ENCODE peak calls at places on chromosomes 13 and 19, in seven cellular contexts. One of them, this sample, is unnamed.

GRCh38 chr13:31073859-31074718 is 87.6 kb downstream of the HSPH1 start:
- DNase-seq in stomach: no peak
- DNase-seq in mammary epithelial cell: peak; percentile 41
- DNase-seq in breast epithelium: peak; percentile 17
- DNase-seq in CD8-positive, alpha-beta T cell: no peak
- DNase-seq in nephron progenitor cell: no peak
- DNase-seq in endothelial cell: no peak
- DNase-seq in this sample: no peak

GRCh38 chr19:39934584-39935233 is at the start of gene FCGBP:
- DNase-seq in CD8-positive, alpha-beta T cell: no peak
- DNase-seq in nephron progenitor cell: no peak
- DNase-seq in stomach: peak; percentile 66
- DNase-seq in mammary epithelial cell: no peak
- DNase-seq in breast epithelium: no peak
- DNase-seq in endothelial cell: no peak
- DNase-seq in this sample: no peak

GRCh38 chr13:39567569-39567968 is 35.4 kb downstream of the LHFPL6 start:
- DNase-seq in mammary epithelial cell: no peak
- DNase-seq in CD8-positive, alpha-beta T cell: no peak
- DNase-seq in stomach: no peak
- DNase-seq in endothelial cell: no peak
- DNase-seq in breast epithelium: no peak
- DNase-seq in nephron progenitor cell: no peak
- DNase-seq in this sample: no peak

GRCh38 chr13:24038846-24039330 is 121.6 kb upstream of the SPATA13 start:
- DNase-seq in nephron progenitor cell: no peak
- DNase-seq in breast epithelium: peak; percentile 81
- DNase-seq in endothelial cell: no peak
- DNase-seq in stomach: no peak
- DNase-seq in CD8-positive, alpha-beta T cell: no peak
- DNase-seq in mammary epithelial cell: peak; percentile 57
- DNase-seq in this sample: no peak

GRCh38 chr13:48334534-48335127 is 31.1 kb downstream of the RB1 start:
- DNase-seq in mammary epithelial cell: peak; percentile 17
- DNase-seq in stomach: no peak
- DNase-seq in breast epithelium: no peak
- DNase-seq in endothelial cell: no peak
- DNase-seq in nephron progenitor cell: no peak
- DNase-seq in CD8-positive, alpha-beta T cell: no peak
- DNase-seq in this sample: no peak

GRCh38 chr13:76889254-76889653 is 3.0 kb upstream of the KCTD12 start:
- DNase-seq in nephron progenitor cell: no peak
- DNase-seq in CD8-positive, alpha-beta T cell: no peak
- DNase-seq in breast epithelium: no peak
- DNase-seq in mammary epithelial cell: peak; percentile 93
- DNase-seq in endothelial cell: no peak
- DNase-seq in stomach: no peak
- DNase-seq in this sample: no peak

GRCh38 chr13:61797397-61797796 is 381.7 kb upstream of the PCDH20 start:
- DNase-seq in nephron progenitor cell: no peak
- DNase-seq in breast epithelium: no peak
- DNase-seq in CD8-positive, alpha-beta T cell: no peak
- DNase-seq in endothelial cell: no peak
- DNase-seq in stomach: no peak
- DNase-seq in mammary epithelial cell: no peak
- DNase-seq in this sample: no peak

GRCh38 chr13:77919351-77920294 is 992 bp upstream of the EDNRB start:
- DNase-seq in nephron progenitor cell: peak; percentile 46
- DNase-seq in CD8-positive, alpha-beta T cell: no peak
- DNase-seq in stomach: no peak
- DNase-seq in endothelial cell: peak; percentile 43
- DNase-seq in mammary epithelial cell: no peak
- DNase-seq in breast epithelium: no peak
- DNase-seq in this sample: no peak

GRCh38 chr13:44196186-44196751 is 177.4 kb upstream of the SERP2 start:
- DNase-seq in CD8-positive, alpha-beta T cell: no peak
- DNase-seq in endothelial cell: no peak
- DNase-seq in stomach: no peak
- DNase-seq in nephron progenitor cell: no peak
- DNase-seq in mammary epithelial cell: no peak
- DNase-seq in breast epithelium: no peak
- DNase-seq in this sample: no peak

GRCh38 chr13:44199627-44200207 is 173.9 kb upstream of the SERP2 start:
- DNase-seq in endothelial cell: no peak
- DNase-seq in mammary epithelial cell: no peak
- DNase-seq in nephron progenitor cell: no peak
- DNase-seq in stomach: peak; percentile 68
- DNase-seq in CD8-positive, alpha-beta T cell: no peak
- DNase-seq in breast epithelium: peak; percentile 54
- DNase-seq in this sample: no peak

GRCh38 chr13:44193731-44194130 is 179.9 kb upstream of the SERP2 start:
- DNase-seq in CD8-positive, alpha-beta T cell: no peak
- DNase-seq in breast epithelium: no peak
- DNase-seq in endothelial cell: no peak
- DNase-seq in mammary epithelial cell: no peak
- DNase-seq in nephron progenitor cell: no peak
- DNase-seq in stomach: no peak
- DNase-seq in this sample: no peak

GRCh38 chr13:44198826-44199225 is 174.8 kb upstream of the SERP2 start:
- DNase-seq in mammary epithelial cell: peak; percentile 27
- DNase-seq in breast epithelium: no peak
- DNase-seq in nephron progenitor cell: no peak
- DNase-seq in endothelial cell: no peak
- DNase-seq in stomach: no peak
- DNase-seq in CD8-positive, alpha-beta T cell: no peak
- DNase-seq in this sample: no peak

DNA sequence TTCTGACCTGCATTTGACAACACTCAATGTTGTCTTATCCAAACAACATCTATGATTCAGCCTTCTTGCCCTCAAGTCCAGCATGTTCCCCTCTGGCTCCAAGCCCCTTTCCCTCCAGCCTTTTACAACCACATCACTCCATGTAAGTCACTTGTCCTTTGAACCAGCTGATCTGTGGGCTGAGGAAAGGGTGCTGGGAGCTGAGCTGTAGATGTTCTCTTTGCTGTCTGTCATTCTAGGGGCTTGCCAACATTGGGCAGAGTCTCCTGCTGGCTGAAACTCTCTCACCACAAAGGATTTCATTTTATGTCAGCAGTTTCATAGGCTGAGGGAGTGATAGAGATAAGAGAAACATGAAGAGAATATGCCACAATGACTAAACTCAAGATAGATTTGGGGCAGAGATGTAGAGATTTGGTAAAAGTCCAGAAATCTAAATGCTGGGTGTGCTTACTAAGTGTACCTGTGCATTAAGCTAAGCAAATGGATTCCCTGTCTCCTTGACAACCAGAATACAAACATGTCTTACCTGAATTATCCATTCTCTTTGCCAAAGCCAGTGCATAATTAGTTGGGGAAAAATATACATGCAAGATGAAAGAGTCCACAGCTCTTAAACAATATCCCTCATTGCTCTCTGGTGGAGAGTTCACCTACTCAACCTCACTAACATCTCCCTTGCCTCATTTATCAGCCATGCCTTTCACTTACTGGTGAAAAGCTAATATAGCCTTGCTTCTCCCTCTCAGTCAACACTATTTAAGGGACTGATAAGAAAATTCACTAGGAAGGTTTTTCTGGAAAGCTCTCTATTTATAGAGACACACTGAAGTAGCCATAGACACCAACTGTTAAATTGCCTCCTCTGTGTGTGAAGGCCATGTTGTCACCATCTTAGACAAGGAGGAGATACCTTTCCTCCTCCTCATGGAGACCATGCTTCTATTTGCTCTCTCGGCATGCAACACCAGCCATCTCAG is 175.5 kb upstream of the SERP2 start:
- DNase-seq in nephron progenitor cell: no peak
- DNase-seq in breast epithelium: no peak
- DNase-seq in stomach: no peak
- DNase-seq in endothelial cell: no peak
- DNase-seq in CD8-positive, alpha-beta T cell: no peak
- DNase-seq in mammary epithelial cell: peak; percentile 49
- DNase-seq in this sample: no peak
- TF ChIP-seq CTCF in nephron progenitor cell: no peak
- TF ChIP-seq CTCF in breast epithelium: no peak
- TF ChIP-seq CTCF in stomach: no peak
- TF ChIP-seq CTCF in endothelial cell: no peak
- TF ChIP-seq CTCF in CD8-positive, alpha-beta T cell: no peak
- TF ChIP-seq CTCF in mammary epithelial cell: no peak
- TF ChIP-seq CTCF in this sample: no peak

GRCh38 chr13:109786457-109787134 is at the start of gene IRS2:
- DNase-seq in stomach: peak; percentile 95
- DNase-seq in endothelial cell: peak; percentile 87
- DNase-seq in nephron progenitor cell: peak; percentile 95
- DNase-seq in breast epithelium: peak; percentile 95
- DNase-seq in CD8-positive, alpha-beta T cell: peak; percentile 89
- DNase-seq in mammary epithelial cell: peak; percentile 90
- DNase-seq in this sample: peak; percentile 84

GRCh38 chr13:109785892-109786450 is 412 bp downstream of the IRS2 start:
- DNase-seq in stomach: no peak
- DNase-seq in mammary epithelial cell: no peak
- DNase-seq in nephron progenitor cell: no peak
- DNase-seq in CD8-positive, alpha-beta T cell: no peak
- DNase-seq in breast epithelium: no peak
- DNase-seq in endothelial cell: peak; percentile 38
- DNase-seq in this sample: peak; percentile 34

GRCh38 chr13:109783815-109784589 is 2.4 kb downstream of the IRS2 start:
- DNase-seq in mammary epithelial cell: no peak
- DNase-seq in nephron progenitor cell: no peak
- DNase-seq in CD8-positive, alpha-beta T cell: no peak
- DNase-seq in stomach: no peak
- DNase-seq in breast epithelium: peak; percentile 29
- DNase-seq in endothelial cell: no peak
- DNase-seq in this sample: no peak

GRCh38 chr13:109784590-109785140 is 1.7 kb downstream of the IRS2 start:
- DNase-seq in stomach: peak; percentile 85
- DNase-seq in mammary epithelial cell: peak; percentile 65
- DNase-seq in nephron progenitor cell: peak; percentile 93
- DNase-seq in breast epithelium: peak; percentile 43
- DNase-seq in CD8-positive, alpha-beta T cell: peak; percentile 60
- DNase-seq in endothelial cell: peak; percentile 92
- DNase-seq in this sample: peak; percentile 69

DNA sequence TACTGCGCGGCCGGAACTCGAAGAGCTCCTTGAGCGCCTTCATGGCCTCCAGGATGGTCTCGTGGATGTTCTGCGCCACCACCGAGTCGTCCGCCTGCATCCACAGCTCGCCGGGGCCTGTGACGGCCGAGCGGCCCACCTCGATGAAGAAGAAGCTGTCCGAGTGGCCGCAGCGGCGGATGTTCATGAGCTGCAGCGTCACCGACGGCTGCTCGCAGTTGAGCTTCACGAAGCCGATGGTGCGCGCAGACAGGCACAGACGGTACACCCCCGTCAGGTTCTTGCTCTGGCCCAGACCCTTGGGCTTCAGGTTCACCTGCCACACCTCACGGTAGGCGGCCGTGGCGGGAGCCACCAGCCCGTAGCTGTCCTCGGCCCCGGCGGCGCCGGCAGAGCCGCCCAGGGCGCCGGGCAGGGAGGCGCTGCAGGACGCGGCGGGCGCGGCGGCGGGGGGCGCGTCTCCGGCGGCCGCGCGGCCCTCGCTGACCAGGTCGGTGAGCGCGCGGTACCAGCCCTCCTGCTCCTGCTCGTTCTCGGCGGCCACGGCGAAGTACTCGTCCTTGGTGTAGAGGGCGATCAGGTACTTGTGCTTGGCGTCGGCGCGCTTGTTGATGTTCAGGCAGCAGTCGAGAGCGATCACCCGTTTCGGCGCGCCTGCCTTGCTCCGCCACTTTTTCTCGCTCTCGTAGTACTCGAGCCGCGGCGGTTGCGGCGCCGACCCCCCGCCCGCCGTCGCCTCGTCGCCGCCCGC is 1.1 kb downstream of the IRS2 start:
- DNase-seq in breast epithelium: peak; percentile 44
- DNase-seq in mammary epithelial cell: peak; percentile 59
- DNase-seq in stomach: peak; percentile 61
- DNase-seq in nephron progenitor cell: peak; percentile 61
- DNase-seq in endothelial cell: peak; percentile 40
- DNase-seq in CD8-positive, alpha-beta T cell: peak; percentile 41
- DNase-seq in this sample: peak; percentile 46
- TF ChIP-seq CTCF in breast epithelium: no peak
- TF ChIP-seq CTCF in mammary epithelial cell: no peak
- TF ChIP-seq CTCF in stomach: no peak
- TF ChIP-seq CTCF in nephron progenitor cell: no peak
- TF ChIP-seq CTCF in endothelial cell: no peak
- TF ChIP-seq CTCF in CD8-positive, alpha-beta T cell: no peak
- TF ChIP-seq CTCF in this sample: no peak

DNA sequence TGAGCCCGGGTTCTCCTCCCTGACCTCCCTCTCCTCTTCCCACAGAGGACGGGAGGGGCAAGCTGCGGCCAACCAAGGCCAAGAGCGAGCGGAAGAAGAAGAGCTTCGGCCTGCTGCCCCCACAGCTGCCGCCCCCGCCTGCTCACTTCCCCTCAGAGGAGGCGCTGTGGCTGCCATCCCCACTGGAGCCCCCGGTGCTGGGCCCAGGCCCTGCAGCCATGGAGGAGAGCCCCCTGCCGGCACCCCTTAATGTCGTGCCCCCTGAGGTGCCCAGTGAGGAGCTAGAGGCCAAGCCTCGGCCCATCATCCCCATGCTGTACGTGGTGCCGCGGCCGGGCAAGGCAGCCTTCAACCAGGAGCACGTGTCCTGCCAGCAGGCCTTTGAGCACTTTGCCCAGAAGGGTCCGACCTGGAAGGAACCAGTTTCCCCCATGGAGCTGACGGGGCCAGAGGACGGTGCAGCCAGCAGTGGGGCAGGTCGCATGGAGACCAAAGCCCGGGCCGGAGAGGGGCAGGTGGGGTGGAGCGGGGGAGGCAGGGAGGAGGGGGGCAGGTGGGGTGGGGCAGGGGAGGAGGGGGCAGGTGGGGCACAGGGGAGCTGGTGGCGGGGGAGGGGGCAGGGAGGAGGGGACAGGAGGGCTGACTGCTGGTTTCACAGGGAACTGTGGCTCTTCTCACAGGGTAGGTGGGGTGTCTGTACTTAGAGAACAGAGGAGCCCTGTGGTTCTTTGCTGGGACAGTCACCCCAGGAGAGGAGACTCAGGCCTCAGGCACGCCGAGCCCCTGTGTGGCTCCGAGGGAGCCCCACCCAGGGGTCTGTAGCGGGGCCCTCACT is 162.3 kb downstream of the KDM4B start:
- DNase-seq in nephron progenitor cell: no peak
- DNase-seq in CD8-positive, alpha-beta T cell: no peak
- DNase-seq in breast epithelium: no peak
- DNase-seq in stomach: no peak
- DNase-seq in mammary epithelial cell: no peak
- DNase-seq in endothelial cell: no peak
- DNase-seq in this sample: peak; percentile 76
- TF ChIP-seq CTCF in nephron progenitor cell: no peak
- TF ChIP-seq CTCF in CD8-positive, alpha-beta T cell: no peak
- TF ChIP-seq CTCF in breast epithelium: no peak
- TF ChIP-seq CTCF in stomach: no peak
- TF ChIP-seq CTCF in mammary epithelial cell: no peak
- TF ChIP-seq CTCF in endothelial cell: no peak
- TF ChIP-seq CTCF in this sample: no peak

GRCh38 chr19:45403272-45403671 is 1.6 kb downstream of the PPP1R13L start:
- DNase-seq in CD8-positive, alpha-beta T cell: no peak
- DNase-seq in breast epithelium: no peak
- DNase-seq in endothelial cell: no peak
- DNase-seq in stomach: no peak
- DNase-seq in mammary epithelial cell: no peak
- DNase-seq in nephron progenitor cell: no peak
- DNase-seq in this sample: no peak

GRCh38 chr19:45403781-45404556 is 900 bp downstream of the PPP1R13L start:
- DNase-seq in CD8-positive, alpha-beta T cell: peak; percentile 31
- DNase-seq in nephron progenitor cell: peak; percentile 71
- DNase-seq in endothelial cell: peak; percentile 73
- DNase-seq in stomach: peak; percentile 73
- DNase-seq in mammary epithelial cell: peak; percentile 60
- DNase-seq in breast epithelium: peak; percentile 72
- DNase-seq in this sample: peak; percentile 51

GRCh38 chr19:45402469-45403070 is 2.3 kb downstream of the PPP1R13L start:
- DNase-seq in endothelial cell: peak; percentile 79
- DNase-seq in mammary epithelial cell: peak; percentile 78
- DNase-seq in breast epithelium: peak; percentile 72
- DNase-seq in stomach: peak; percentile 31
- DNase-seq in nephron progenitor cell: peak; percentile 79
- DNase-seq in CD8-positive, alpha-beta T cell: no peak
- DNase-seq in this sample: peak; percentile 55

GRCh38 chr19:45400192-45400591 is 4.7 kb downstream of the PPP1R13L start:
- DNase-seq in mammary epithelial cell: peak; percentile 94
- DNase-seq in endothelial cell: no peak
- DNase-seq in nephron progenitor cell: no peak
- DNase-seq in breast epithelium: peak; percentile 71
- DNase-seq in stomach: no peak
- DNase-seq in CD8-positive, alpha-beta T cell: no peak
- DNase-seq in this sample: no peak

DNA sequence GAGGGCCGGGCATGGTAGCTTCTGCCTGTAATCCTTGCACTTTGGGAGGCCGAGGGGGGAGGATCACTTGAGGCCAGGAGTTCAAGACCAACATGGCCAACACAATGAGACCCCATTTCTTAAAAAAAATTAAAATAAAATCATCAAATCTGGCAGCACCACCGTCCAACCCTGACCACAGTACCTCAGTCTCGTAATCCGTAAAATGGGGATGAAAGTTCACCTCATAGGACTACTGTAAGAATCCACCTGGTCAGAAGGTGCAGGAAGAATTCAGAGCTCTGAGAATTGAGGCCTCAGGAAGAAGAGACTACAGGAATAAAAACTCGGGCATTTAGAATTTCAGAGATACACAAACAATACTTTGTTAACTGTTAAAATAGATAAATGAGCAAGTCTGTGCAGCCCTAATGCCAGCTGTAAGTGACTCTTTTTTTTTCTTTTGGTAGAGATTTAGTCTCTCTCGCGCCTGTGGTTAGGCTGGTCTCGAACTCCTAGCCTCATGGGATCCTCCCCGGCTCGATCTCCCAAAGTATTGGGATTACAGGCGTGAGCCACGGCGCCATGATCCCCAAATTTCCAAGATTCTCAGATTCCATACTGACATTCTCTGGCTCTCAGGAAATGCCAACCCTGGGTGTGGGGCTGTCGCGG is 2.9 kb downstream of the PPP1R13L start:
- DNase-seq in endothelial cell: no peak
- DNase-seq in CD8-positive, alpha-beta T cell: no peak
- DNase-seq in breast epithelium: no peak
- DNase-seq in mammary epithelial cell: no peak
- DNase-seq in nephron progenitor cell: no peak
- DNase-seq in stomach: no peak
- DNase-seq in this sample: no peak
- TF ChIP-seq CTCF in endothelial cell: no peak
- TF ChIP-seq CTCF in CD8-positive, alpha-beta T cell: no peak
- TF ChIP-seq CTCF in breast epithelium: peak; percentile 33
- TF ChIP-seq CTCF in mammary epithelial cell: no peak
- TF ChIP-seq CTCF in nephron progenitor cell: no peak
- TF ChIP-seq CTCF in stomach: no peak
- TF ChIP-seq CTCF in this sample: no peak